ENCODE peak calls at places on chromosomes 6 and 20, in seven cellular contexts. P is NCI-H2029 treated with DMSO at 0.1 percent for 48 hours; L is CD8-positive, alpha-beta T cell; C is amygdala; N is bronchial epithelial cell; Q is hepatocyte; H is glutamatergic neuron. D is an unnamed sample.

GRCh38 chr6:30679765-30680535 is 6.5 kb downstream of the PPP1R18 start:
- DNase-seq in C (no peak), L (no peak), N (no peak), P (no peak), Q (no peak), H (no peak), D (no peak)

GRCh38 chr6:14876778-14877613 is 368.9 kb upstream of the JARID2 start:
- DNase-seq in P (no peak), Q (no peak), N (peak; percentile 92), L (no peak), C (no peak), H (no peak), D (no peak)

GRCh38 chr20:24477831-24478547 is 8.6 kb downstream of the SYNDIG1 start:
- DNase-seq in H (no peak), Q (no peak), L (no peak), P (no peak), N (no peak), C (no peak), D (no peak)

GRCh38 chr6:134750669-134751068 is 199.2 kb downstream of the ALDH8A1 start:
- DNase-seq in N (no peak), Q (no peak), L (no peak), C (no peak), H (no peak), P (peak; percentile 21), D (no peak)

GRCh38 chr6:4021862-4022715 is 56.8 kb downstream of the FAM217A start:
- DNase-seq in P (no peak), Q (no peak), H (no peak), L (no peak), N (peak; percentile 17), C (peak; percentile 26), D (no peak)

GRCh38 chr6:143234686-143235085 is 174.0 kb downstream of the AIG1 start:
- DNase-seq in P (no peak), H (no peak), C (no peak), L (no peak), Q (no peak), N (peak; percentile 41), D (no peak)

GRCh38 chr6:113383701-113384100 is 473.4 kb upstream of the MARCKS start:
- DNase-seq in P (no peak), Q (no peak), L (no peak), N (no peak), C (no peak), H (no peak), D (no peak)

GRCh38 chr6:56742122-56742791 is 99.6 kb upstream of the DST start:
- DNase-seq in H (no peak), N (peak; percentile 44), Q (no peak), P (no peak), L (no peak), C (no peak), D (no peak)

GRCh38 chr6:209432-210103 is 82.7 kb upstream of the DUSP22 start:
- DNase-seq in P (no peak), H (no peak), C (no peak), N (no peak), Q (no peak), L (no peak), D (no peak)

GRCh38 chr6:7468382-7469081 is 72.9 kb upstream of the DSP start:
- DNase-seq in N (peak; percentile 77), H (no peak), P (no peak), Q (peak; percentile 63), C (peak; percentile 6), L (no peak), D (no peak)

GRCh38 chr20:23623666-23624065 is 14.1 kb downstream of the CST3 start:
- DNase-seq in L (no peak), C (no peak), P (no peak), Q (peak; percentile 44), H (no peak), N (peak; percentile 61), D (no peak)

GRCh38 chr6:118086189-118086588 is 179.1 kb downstream of the SLC35F1 start:
- DNase-seq in C (no peak), N (no peak), H (no peak), Q (no peak), L (no peak), P (no peak), D (no peak)

GRCh38 chr20:6828794-6829423 is 61.4 kb downstream of the BMP2 start:
- DNase-seq in P (peak; percentile 66), H (peak; percentile 74), N (peak; percentile 71), L (no peak), C (no peak), Q (peak; percentile 87), D (no peak)

GRCh38 chr6:15763827-15764226 is 101.0 kb upstream of the DTNBP1 start:
- DNase-seq in Q (peak; percentile 86), L (no peak), C (no peak), N (peak; percentile 48), P (no peak), H (no peak), D (no peak)

GRCh38 chr20:8244637-8245036 is 112.6 kb downstream of the PLCB1 start:
- DNase-seq in L (no peak), N (peak; percentile 27), Q (peak; percentile 40), H (no peak), C (no peak), P (peak; percentile 32), D (no peak)

GRCh38 chr6:142566628-142567396 is 265.0 kb downstream of the ADGRG6 start:
- DNase-seq in L (peak; percentile 22), C (no peak), N (peak; percentile 58), H (peak; percentile 59), P (no peak), Q (peak; percentile 74), D (peak; percentile 11)

GRCh38 chr6:169255643-169256042 is 2.0 kb upstream of the THBS2 start:
- DNase-seq in C (no peak), P (no peak), N (no peak), H (no peak), L (no peak), Q (no peak), D (no peak)

GRCh38 chr20:57087102-57087501 is 179.3 kb downstream of the BMP7 start:
- DNase-seq in L (no peak), P (no peak), N (no peak), Q (no peak), C (no peak), H (no peak), D (no peak)

GRCh38 chr6:4270001-4270400 is 134.6 kb upstream of the ECI2 start:
- DNase-seq in L (no peak), P (no peak), Q (no peak), C (no peak), N (no peak), H (no peak), D (no peak)

GRCh38 chr6:67683960-67684359 is 951.1 kb upstream of the ADGRB3 start:
- DNase-seq in L (no peak), N (peak; percentile 77), Q (no peak), H (no peak), C (no peak), P (no peak), D (no peak)

D was measured in hypothalamus.